ENCODE peak calls at places on chromosomes 12 and 14, in seven cellular contexts. D, E, M, G, A, W and O are unnamed samples.

GRCh38 chr12:133222211-133222610 is 13.5 kb downstream of the ANHX start:
- DNase-seq in D (no peak), E (no peak), M (no peak), G (no peak), A (no peak), W (no peak), O (no peak)

GRCh38 chr14:66268802-66269334 is 217.3 kb upstream of the CCDC196 start:
- DNase-seq in D (no peak), E (no peak), M (no peak), G (no peak), A (no peak), W (no peak), O (no peak)

GRCh38 chr12:110934093-110934852 is 13.9 kb upstream of the MYL2 start:
- DNase-seq in D (no peak), E (no peak), M (no peak), G (peak), A (no peak), W (peak), O (no peak)

GRCh38 chr12:93733358-93733757 is 56.2 kb downstream of the CRADD start:
- DNase-seq in D (no peak), E (no peak), M (no peak), G (peak), A (no peak), W (no peak), O (no peak)

GRCh38 chr14:104393898-104394605 is 185.5 kb upstream of the C14orf180 start:
- DNase-seq in D (peak), E (peak), M (no peak), G (no peak), A (no peak), W (no peak), O (no peak)

GRCh38 chr12:90953956-90954421 is 987 bp downstream of the CCER1 start:
- DNase-seq in D (peak), E (no peak), M (no peak), G (peak), A (no peak), W (peak), O (peak)

GRCh38 chr14:102434647-102435175 is 72.0 kb downstream of the TECPR2 start:
- DNase-seq in D (peak), E (no peak), M (no peak), G (no peak), A (no peak), W (no peak), O (no peak)

GRCh38 chr14:60183724-60184596 is 18.8 kb upstream of the DHRS7 start:
- DNase-seq in D (no peak), E (no peak), M (peak), G (peak), A (no peak), W (no peak), O (peak)

GRCh38 chr14:76490735-76491134 is 114.8 kb downstream of the ESRRB start:
- DNase-seq in D (no peak), E (no peak), M (no peak), G (no peak), A (no peak), W (no peak), O (no peak)

GRCh38 chr12:55925870-55926737 is 1.6 kb downstream of the PYM1 start:
- DNase-seq in D (no peak), E (no peak), M (no peak), G (no peak), A (no peak), W (no peak), O (peak)

GRCh38 chr12:40208707-40209106 is 16.1 kb upstream of the LRRK2 start:
- DNase-seq in D (peak), E (peak), M (no peak), G (no peak), A (no peak), W (no peak), O (no peak)

GRCh38 chr14:99274346-99275221 is 2.6 kb upstream of the BCL11B start:
- DNase-seq in D (peak), E (peak), M (peak), G (peak), A (no peak), W (peak), O (peak)

GRCh38 chr14:104131968-104132732 is 6.2 kb upstream of the KIF26A start:
- DNase-seq in D (no peak), E (peak), M (no peak), G (no peak), A (no peak), W (peak), O (no peak)

GRCh38 chr14:102592969-102593840 is 756 bp downstream of the RCOR1 start:
- DNase-seq in D (peak), E (peak), M (peak), G (peak), A (no peak), W (peak), O (peak)

GRCh38 chr14:77018785-77019184 is 9.7 kb downstream of the IRF2BPL start:
- DNase-seq in D (no peak), E (no peak), M (no peak), G (no peak), A (no peak), W (no peak), O (no peak)

GRCh38 chr12:14260011-14260993 is 105.2 kb upstream of the ATF7IP start:
- DNase-seq in D (peak), E (peak), M (peak), G (peak), A (no peak), W (peak), O (peak)

GRCh38 chr14:57732886-57733285 is 133.0 kb downstream of the SLC35F4 start:
- DNase-seq in D (no peak), E (no peak), M (no peak), G (no peak), A (no peak), W (no peak), O (no peak)

GRCh38 chr14:69648480-69649414 is 37.4 kb downstream of the SUSD6 start:
- DNase-seq in D (no peak), E (no peak), M (peak), G (peak), A (no peak), W (no peak), O (peak)

GRCh38 chr12:76313289-76313688 is 34.9 kb downstream of the BBS10 start:
- DNase-seq in D (no peak), E (no peak), M (no peak), G (no peak), A (no peak), W (no peak), O (no peak)

GRCh38 chr12:116196752-116197718 is 80.5 kb downstream of the MED13L start:
- DNase-seq in D (peak), E (no peak), M (no peak), G (no peak), A (no peak), W (no peak), O (peak)

GRCh38 chr14:92384461-92385133 is 61.6 kb downstream of the SLC24A4 start:
- DNase-seq in D (no peak), E (no peak), M (no peak), G (no peak), A (no peak), W (no peak), O (no peak)

GRCh38 chr12:49564241-49565118 is 3.5 kb downstream of the MCRS1 start:
- DNase-seq in D (no peak), E (no peak), M (no peak), G (no peak), A (no peak), W (no peak), O (no peak)

GRCh38 chr12:123388218-123388947 is 4.5 kb downstream of the KMT5A start:
- DNase-seq in D (peak), E (peak), M (peak), G (peak), A (peak), W (peak), O (peak)

GRCh38 chr14:21024668-21025373 is at the start of gene NDRG2:
- DNase-seq in D (peak), E (peak), M (no peak), G (peak), A (peak), W (peak), O (peak)

DNA sequence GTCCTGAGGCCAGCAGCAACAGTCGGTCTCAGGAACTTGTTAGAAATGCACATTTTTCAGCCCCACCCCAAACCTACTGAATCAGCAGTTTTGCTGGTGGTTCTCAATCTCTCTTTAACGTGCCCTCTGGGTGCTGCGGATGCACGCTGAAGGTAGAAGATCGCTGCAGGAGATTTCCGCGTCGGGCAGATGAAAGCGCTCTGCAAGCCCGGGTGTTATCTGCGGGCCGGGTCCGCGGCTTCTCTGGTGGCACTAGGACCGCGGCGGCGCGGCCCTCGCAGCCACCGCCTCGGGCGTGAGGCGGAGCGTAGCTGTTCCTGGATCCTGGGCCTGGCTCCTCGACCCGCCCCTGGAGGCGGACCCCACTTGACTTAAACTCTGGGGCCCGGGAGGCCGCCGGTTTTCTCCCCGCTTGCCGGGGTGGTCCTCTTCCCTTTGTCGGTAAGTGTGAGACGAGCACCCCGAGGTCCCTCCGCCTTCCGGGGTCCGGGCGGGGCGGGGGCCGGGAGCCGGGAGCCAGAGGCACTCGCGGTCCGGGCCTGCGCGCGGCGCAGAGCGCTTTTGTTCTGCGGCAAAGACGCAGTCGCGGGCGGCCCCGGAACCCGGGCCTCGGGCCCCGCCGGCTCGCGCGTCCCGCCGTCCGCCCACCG is at the start of gene RESF1:
- DNase-seq in D (peak), E (peak), M (peak), G (peak), A (peak), W (peak), O (peak)
- TF ChIP-seq POLR2A in D (no peak), E (peak), M (peak), G (peak), A (peak), W (peak), O (peak)

DNA sequence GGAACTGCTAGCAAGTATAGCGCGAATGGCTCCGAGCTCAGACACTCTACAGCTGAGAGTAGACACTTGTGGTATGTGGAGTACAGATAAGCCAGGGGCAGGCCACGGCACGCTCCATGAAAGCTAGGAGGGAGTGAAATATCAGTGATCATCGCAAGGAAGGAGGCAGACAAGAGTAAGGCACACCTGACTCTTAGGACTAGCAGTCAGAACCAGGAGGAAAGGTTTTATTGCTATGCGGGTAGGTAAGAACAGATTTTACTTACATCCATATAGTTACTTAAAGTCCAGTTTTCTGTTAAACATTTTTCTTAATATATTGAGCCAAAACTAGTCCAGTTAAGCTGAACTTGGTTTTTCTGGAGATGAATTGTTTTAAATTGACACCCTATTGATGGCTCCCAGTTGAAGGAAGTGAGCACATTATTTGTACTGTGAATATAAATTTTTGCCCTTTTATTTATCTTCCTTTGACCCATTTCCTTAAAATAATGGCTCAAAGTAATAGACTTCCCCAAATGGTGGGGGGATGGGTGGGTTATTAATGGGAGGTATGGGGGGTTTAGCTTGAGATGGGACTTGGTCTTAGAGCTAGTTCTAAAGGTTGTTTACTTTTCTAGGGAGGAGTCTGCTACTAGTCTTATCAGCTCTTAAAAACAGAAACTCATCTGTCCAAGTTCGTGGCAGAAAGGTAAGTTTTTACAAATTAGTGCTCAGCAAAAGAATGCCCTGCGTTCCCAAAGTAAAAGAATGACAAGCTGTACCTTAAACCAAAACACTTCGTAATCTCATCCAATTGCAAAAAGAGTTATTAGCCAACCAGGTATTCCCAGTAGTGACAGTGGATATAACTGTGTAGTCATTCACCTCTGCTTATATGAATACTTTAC is 5.8 kb downstream of the HNRNPA1 start:
- DNase-seq in D (peak), E (no peak), M (no peak), G (no peak), A (no peak), W (no peak), O (peak)
- TF ChIP-seq POLR2A in D (no peak), E (peak), M (peak), G (no peak), A (peak), W (peak), O (peak)

GRCh38 chr14:64217747-64218146 is 76.4 kb downstream of the ESR2 start:
- DNase-seq in D (no peak), E (no peak), M (no peak), G (no peak), A (no peak), W (no peak), O (peak)

GRCh38 chr14:64221604-64222003 is 72.6 kb downstream of the ESR2 start:
- DNase-seq in D (no peak), E (no peak), M (no peak), G (no peak), A (no peak), W (no peak), O (no peak)

GRCh38 chr14:64218344-64219240 is 75.6 kb downstream of the ESR2 start:
- DNase-seq in D (peak), E (no peak), M (no peak), G (no peak), A (no peak), W (no peak), O (peak)

GRCh38 chr14:64220056-64220455 is 74.1 kb downstream of the ESR2 start:
- DNase-seq in D (no peak), E (no peak), M (no peak), G (no peak), A (no peak), W (no peak), O (no peak)

GRCh38 chr14:64220466-64220865 is 73.7 kb downstream of the ESR2 start:
- DNase-seq in D (peak), E (no peak), M (no peak), G (no peak), A (no peak), W (no peak), O (peak)
- TF ChIP-seq POLR2A in D (no peak), E (no peak), M (no peak), G (no peak), A (no peak), W (no peak), O (no peak)

GRCh38 chr14:22886500-22887259 is 3.7 kb downstream of the REM2 start:
- DNase-seq in D (peak), E (peak), M (peak), G (peak), A (peak), W (peak), O (peak)
- TF ChIP-seq POLR2A in D (no peak), E (peak), M (no peak), G (peak), A (no peak), W (peak), O (peak)

GRCh38 chr14:54396493-54397335 is at the start of gene CDKN3:
- DNase-seq in D (peak), E (peak), M (peak), G (peak), A (peak), W (peak), O (peak)
- TF ChIP-seq POLR2A in D (peak), E (peak), M (peak), G (peak), A (peak), W (peak), O (peak)

GRCh38 chr12:46965880-46966279 is 113.5 kb upstream of the PCED1B start:
- DNase-seq in D (no peak), E (no peak), M (no peak), G (no peak), A (no peak), W (no peak), O (no peak)

GRCh38 chr12:46970636-46971035 is 108.8 kb upstream of the PCED1B start:
- DNase-seq in D (no peak), E (no peak), M (no peak), G (no peak), A (no peak), W (no peak), O (no peak)

GRCh38 chr12:46963977-46964376 is 115.4 kb upstream of the PCED1B start:
- DNase-seq in D (peak), E (no peak), M (no peak), G (no peak), A (no peak), W (no peak), O (no peak)

GRCh38 chr12:46964496-46965098 is 114.8 kb upstream of the PCED1B start:
- DNase-seq in D (no peak), E (no peak), M (peak), G (peak), A (no peak), W (no peak), O (no peak)

DNA sequence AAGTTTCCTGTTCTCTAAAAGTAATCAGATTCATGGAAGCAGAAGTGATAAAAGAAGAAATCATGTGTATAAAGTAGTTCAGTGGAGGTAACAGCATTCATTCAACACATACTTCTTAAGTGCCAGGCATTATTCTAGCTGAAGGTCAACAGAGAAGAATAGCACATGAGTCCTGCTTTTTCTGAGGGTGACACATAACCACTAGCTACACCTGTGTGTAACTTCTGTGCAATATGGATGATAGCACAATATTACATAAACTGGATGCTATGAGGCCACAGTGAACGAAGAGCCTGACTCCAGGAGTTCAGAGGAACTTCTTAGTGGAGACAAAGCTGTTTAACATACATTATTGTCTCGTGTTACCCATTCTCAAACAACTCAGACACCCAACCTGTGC is 114.3 kb upstream of the PCED1B start:
- DNase-seq in D (no peak), E (no peak), M (no peak), G (no peak), A (no peak), W (no peak), O (no peak)
- TF ChIP-seq POLR2A in D (no peak), E (no peak), M (no peak), G (no peak), A (no peak), W (no peak), O (no peak)